ENCODE peak calls at places on chromosome 14, in nine cellular contexts. L, C, O, F, Q, A, S, M and J are unnamed samples.

GRCh38 chr14:22977684-22978486 is 4.5 kb downstream of the AJUBA start:
- DNase-seq in L (peak; percentile 89), M (peak; percentile 44), F (peak; percentile 38), A (peak; percentile 96), C (peak; percentile 71), O (no peak), Q (peak; percentile 97), S (no peak), J (peak; percentile 94)

GRCh38 chr14:100341301-100342031 is 18.3 kb downstream of the SLC25A47 start:
- DNase-seq in F (no peak), C (peak; percentile 72), A (peak; percentile 89), L (peak; percentile 27), M (no peak), S (no peak), Q (no peak), O (no peak), J (peak; percentile 59)

GRCh38 chr14:92546347-92547053 is 32.9 kb downstream of the RIN3 start:
- DNase-seq in Q (no peak), A (peak; percentile 59), M (no peak), C (peak; percentile 42), O (no peak), F (no peak), L (no peak), S (no peak), J (peak; percentile 32)

GRCh38 chr14:70045715-70046535 is 142.8 kb downstream of the SLC8A3 start:
- DNase-seq in A (peak; percentile 81), O (no peak), L (peak; percentile 58), Q (no peak), S (no peak), F (peak; percentile 56), C (peak; percentile 63), M (peak; percentile 61), J (peak; percentile 34)

GRCh38 chr14:52267501-52268190 is at the start of gene PTGDR:
- DNase-seq in S (peak; percentile 39), Q (no peak), A (peak; percentile 3), O (peak; percentile 73), M (peak; percentile 34), F (peak; percentile 23), L (no peak), C (peak; percentile 53), J (peak; percentile 11)

GRCh38 chr14:76918176-76918750 is 92.1 kb downstream of the LRRC74A start:
- DNase-seq in Q (no peak), S (no peak), O (no peak), F (peak; percentile 77), M (peak; percentile 66), A (no peak), L (peak; percentile 55), C (peak; percentile 93), J (no peak)

GRCh38 chr14:47966411-47966810 is 291.0 kb upstream of the MDGA2 start:
- DNase-seq in M (no peak), S (no peak), L (no peak), C (no peak), A (no peak), Q (no peak), F (no peak), O (no peak), J (no peak)

GRCh38 chr14:77407158-77407557 is 16.2 kb downstream of the NOXRED1 start:
- DNase-seq in C (no peak), L (no peak), S (no peak), O (no peak), A (no peak), Q (no peak), F (no peak), M (no peak), J (no peak)

GRCh38 chr14:42192659-42193425 is 586.2 kb downstream of the LRFN5 start:
- DNase-seq in O (no peak), L (peak; percentile 48), M (no peak), Q (no peak), F (no peak), S (no peak), C (peak; percentile 99), A (peak; percentile 83), J (peak; percentile 94)

GRCh38 chr14:20035938-20036337 is at the start of gene OR4K13:
- DNase-seq in C (no peak), Q (no peak), M (no peak), F (no peak), L (no peak), O (no peak), A (no peak), S (no peak), J (no peak)

GRCh38 chr14:60815371-60815770 is 80.8 kb downstream of the MNAT1 start:
- DNase-seq in S (no peak), A (peak; percentile 52), M (no peak), L (no peak), O (no peak), C (no peak), F (no peak), Q (no peak), J (no peak)

GRCh38 chr14:20247651-20248246 is 8.7 kb downstream of the OR11H4 start:
- DNase-seq in C (no peak), F (no peak), A (peak; percentile 30), S (no peak), Q (no peak), O (no peak), M (no peak), L (peak; percentile 33), J (no peak)

GRCh38 chr14:100634026-100634425 is 46.8 kb upstream of the BEGAIN start:
- DNase-seq in F (no peak), O (peak; percentile 8), S (no peak), A (no peak), Q (no peak), C (no peak), M (no peak), L (no peak), J (no peak)

GRCh38 chr14:34043627-34044372 is 92.9 kb upstream of the EGLN3 start:
- DNase-seq in O (peak; percentile 60), F (no peak), M (no peak), S (peak; percentile 56), Q (no peak), L (peak; percentile 84), A (peak; percentile 93), C (peak; percentile 17), J (peak; percentile 60)

GRCh38 chr14:90454041-90455000 is 57.5 kb downstream of the CALM1 start:
- DNase-seq in A (peak; percentile 90), L (peak; percentile 67), F (peak; percentile 61), Q (no peak), O (no peak), S (no peak), M (peak; percentile 80), C (peak; percentile 75), J (peak; percentile 47)

GRCh38 chr14:40983604-40984003 is 623.1 kb upstream of the LRFN5 start:
- DNase-seq in F (no peak), Q (no peak), A (no peak), M (no peak), L (no peak), O (no peak), S (no peak), C (no peak), J (no peak)

GRCh38 chr14:76810953-76811400 is 1.7 kb downstream of the ANGEL1 start:
- DNase-seq in S (no peak), O (no peak), M (no peak), A (peak; percentile 30), C (peak; percentile 68), Q (no peak), F (no peak), L (no peak), J (peak; percentile 42)

GRCh38 chr14:55581011-55581806 is 1.2 kb downstream of the KTN1 start:
- DNase-seq in S (peak; percentile 34), A (peak; percentile 59), F (peak; percentile 40), M (peak; percentile 40), L (peak; percentile 35), O (peak; percentile 70), C (peak; percentile 76), Q (no peak), J (peak; percentile 48)

GRCh38 chr14:100867631-100868315 is 35.7 kb downstream of the RTL1 start:
- DNase-seq in F (no peak), S (no peak), M (no peak), O (peak; percentile 41), L (no peak), Q (peak; percentile 61), A (no peak), C (no peak), J (no peak)

GRCh38 chr14:104600141-104600643 is 4.4 kb downstream of the TMEM179 start:
- DNase-seq in L (no peak), C (peak; percentile 36), S (no peak), A (peak; percentile 32), F (peak; percentile 10), O (no peak), M (no peak), Q (peak; percentile 70), J (peak; percentile 44)

GRCh38 chr14:64701660-64702059 is 2.6 kb upstream of the PLEKHG3 start:
- DNase-seq in F (no peak), O (no peak), C (no peak), S (no peak), L (no peak), A (peak; percentile 66), M (no peak), Q (peak; percentile 9), J (no peak)